ENCODE peak calls at places on chromosomes 1 and 21, in seven cellular contexts. One of them, this sample, is unnamed.
A peak's percentile ranks its signal among the peaks of the same experiment; 100 is the strongest.

GRCh38 chr1:81574365-81574764 is 226.4 kb upstream of the ADGRL2 start:
- DNase-seq in activated T-cell treated with anti-CD3 and anti-CD28 coated beads for 1 hour: no peak
- DNase-seq in HCEC 1CT: no peak
- DNase-seq in neuronal stem cell: no peak
- DNase-seq in stimulated activated CD4-positive, alpha-beta T cell treated with anti-CD3 and anti-CD28 coated beads, Interleukin-1b, Interleukin-23, amount 100 ng/mL, for 24 hours: no peak
- DNase-seq in OCI-LY7: no peak
- DNase-seq in EH: no peak
- DNase-seq in this sample: no peak

GRCh38 chr1:109198043-109198695 is 15.5 kb upstream of the SARS1 start:
- DNase-seq in activated T-cell treated with anti-CD3 and anti-CD28 coated beads for 1 hour: no peak
- DNase-seq in HCEC 1CT: peak; percentile 80
- DNase-seq in neuronal stem cell: no peak
- DNase-seq in stimulated activated CD4-positive, alpha-beta T cell treated with anti-CD3 and anti-CD28 coated beads, Interleukin-1b, Interleukin-23, amount 100 ng/mL, for 24 hours: no peak
- DNase-seq in OCI-LY7: no peak
- DNase-seq in EH: peak; percentile 91
- DNase-seq in this sample: peak; percentile 85

GRCh38 chr1:21861602-21862429 is 49.8 kb downstream of the LDLRAD2 start:
- DNase-seq in activated T-cell treated with anti-CD3 and anti-CD28 coated beads for 1 hour: no peak
- DNase-seq in HCEC 1CT: peak; percentile 79
- DNase-seq in neuronal stem cell: no peak
- DNase-seq in stimulated activated CD4-positive, alpha-beta T cell treated with anti-CD3 and anti-CD28 coated beads, Interleukin-1b, Interleukin-23, amount 100 ng/mL, for 24 hours: no peak
- DNase-seq in OCI-LY7: no peak
- DNase-seq in EH: peak; percentile 84
- DNase-seq in this sample: peak; percentile 46

GRCh38 chr1:197911857-197912696 is 5.1 kb upstream of the LHX9 start:
- DNase-seq in activated T-cell treated with anti-CD3 and anti-CD28 coated beads for 1 hour: no peak
- DNase-seq in HCEC 1CT: no peak
- DNase-seq in neuronal stem cell: peak; percentile 20
- DNase-seq in stimulated activated CD4-positive, alpha-beta T cell treated with anti-CD3 and anti-CD28 coated beads, Interleukin-1b, Interleukin-23, amount 100 ng/mL, for 24 hours: no peak
- DNase-seq in OCI-LY7: no peak
- DNase-seq in EH: peak; percentile 23
- DNase-seq in this sample: no peak

GRCh38 chr1:99602404-99602969 is 43.4 kb upstream of the PALMD start:
- DNase-seq in activated T-cell treated with anti-CD3 and anti-CD28 coated beads for 1 hour: no peak
- DNase-seq in HCEC 1CT: no peak
- DNase-seq in neuronal stem cell: no peak
- DNase-seq in stimulated activated CD4-positive, alpha-beta T cell treated with anti-CD3 and anti-CD28 coated beads, Interleukin-1b, Interleukin-23, amount 100 ng/mL, for 24 hours: no peak
- DNase-seq in OCI-LY7: no peak
- DNase-seq in EH: no peak
- DNase-seq in this sample: no peak

GRCh38 chr1:54107131-54107530 is 45.7 kb downstream of the CDCP2 start:
- DNase-seq in activated T-cell treated with anti-CD3 and anti-CD28 coated beads for 1 hour: no peak
- DNase-seq in HCEC 1CT: peak; percentile 37
- DNase-seq in neuronal stem cell: no peak
- DNase-seq in stimulated activated CD4-positive, alpha-beta T cell treated with anti-CD3 and anti-CD28 coated beads, Interleukin-1b, Interleukin-23, amount 100 ng/mL, for 24 hours: no peak
- DNase-seq in OCI-LY7: peak; percentile 14
- DNase-seq in EH: peak; percentile 64
- DNase-seq in this sample: no peak

GRCh38 chr1:84689514-84690396 is 506 bp downstream of the SSX2IP start:
- DNase-seq in activated T-cell treated with anti-CD3 and anti-CD28 coated beads for 1 hour: peak; percentile 11
- DNase-seq in HCEC 1CT: peak; percentile 71
- DNase-seq in neuronal stem cell: no peak
- DNase-seq in stimulated activated CD4-positive, alpha-beta T cell treated with anti-CD3 and anti-CD28 coated beads, Interleukin-1b, Interleukin-23, amount 100 ng/mL, for 24 hours: peak; percentile 25
- DNase-seq in OCI-LY7: peak; percentile 69
- DNase-seq in EH: peak; percentile 38
- DNase-seq in this sample: peak; percentile 48

GRCh38 chr1:69710484-69710883 is 142.8 kb downstream of the LRRC7 start:
- DNase-seq in activated T-cell treated with anti-CD3 and anti-CD28 coated beads for 1 hour: no peak
- DNase-seq in HCEC 1CT: no peak
- DNase-seq in neuronal stem cell: no peak
- DNase-seq in stimulated activated CD4-positive, alpha-beta T cell treated with anti-CD3 and anti-CD28 coated beads, Interleukin-1b, Interleukin-23, amount 100 ng/mL, for 24 hours: no peak
- DNase-seq in OCI-LY7: no peak
- DNase-seq in EH: peak; percentile 25
- DNase-seq in this sample: no peak

GRCh38 chr1:230458509-230458908 is 32.4 kb upstream of the PGBD5 start:
- DNase-seq in activated T-cell treated with anti-CD3 and anti-CD28 coated beads for 1 hour: no peak
- DNase-seq in HCEC 1CT: no peak
- DNase-seq in neuronal stem cell: no peak
- DNase-seq in stimulated activated CD4-positive, alpha-beta T cell treated with anti-CD3 and anti-CD28 coated beads, Interleukin-1b, Interleukin-23, amount 100 ng/mL, for 24 hours: no peak
- DNase-seq in OCI-LY7: no peak
- DNase-seq in EH: peak; percentile 10
- DNase-seq in this sample: peak; percentile 5

GRCh38 chr1:44557756-44558155 is 116.5 kb downstream of the TMEM53 start:
- DNase-seq in activated T-cell treated with anti-CD3 and anti-CD28 coated beads for 1 hour: no peak
- DNase-seq in HCEC 1CT: no peak
- DNase-seq in neuronal stem cell: no peak
- DNase-seq in stimulated activated CD4-positive, alpha-beta T cell treated with anti-CD3 and anti-CD28 coated beads, Interleukin-1b, Interleukin-23, amount 100 ng/mL, for 24 hours: no peak
- DNase-seq in OCI-LY7: no peak
- DNase-seq in EH: peak; percentile 19
- DNase-seq in this sample: no peak

GRCh38 chr1:193377472-193377871 is 191.1 kb upstream of the B3GALT2 start:
- DNase-seq in activated T-cell treated with anti-CD3 and anti-CD28 coated beads for 1 hour: no peak
- DNase-seq in HCEC 1CT: no peak
- DNase-seq in neuronal stem cell: no peak
- DNase-seq in stimulated activated CD4-positive, alpha-beta T cell treated with anti-CD3 and anti-CD28 coated beads, Interleukin-1b, Interleukin-23, amount 100 ng/mL, for 24 hours: no peak
- DNase-seq in OCI-LY7: no peak
- DNase-seq in EH: no peak
- DNase-seq in this sample: no peak

GRCh38 chr1:184002071-184002470 is 35.5 kb downstream of the COLGALT2 start:
- DNase-seq in activated T-cell treated with anti-CD3 and anti-CD28 coated beads for 1 hour: no peak
- DNase-seq in HCEC 1CT: peak; percentile 89
- DNase-seq in neuronal stem cell: no peak
- DNase-seq in stimulated activated CD4-positive, alpha-beta T cell treated with anti-CD3 and anti-CD28 coated beads, Interleukin-1b, Interleukin-23, amount 100 ng/mL, for 24 hours: no peak
- DNase-seq in OCI-LY7: no peak
- DNase-seq in EH: peak; percentile 88
- DNase-seq in this sample: peak; percentile 73

GRCh38 chr1:56816909-56817308 is 2.3 kb downstream of the FYB2 start:
- DNase-seq in activated T-cell treated with anti-CD3 and anti-CD28 coated beads for 1 hour: no peak
- DNase-seq in HCEC 1CT: no peak
- DNase-seq in neuronal stem cell: no peak
- DNase-seq in stimulated activated CD4-positive, alpha-beta T cell treated with anti-CD3 and anti-CD28 coated beads, Interleukin-1b, Interleukin-23, amount 100 ng/mL, for 24 hours: no peak
- DNase-seq in OCI-LY7: no peak
- DNase-seq in EH: no peak
- DNase-seq in this sample: no peak

GRCh38 chr1:62433861-62434611 is 2.8 kb upstream of the USP1 start:
- DNase-seq in activated T-cell treated with anti-CD3 and anti-CD28 coated beads for 1 hour: no peak
- DNase-seq in HCEC 1CT: peak; percentile 21
- DNase-seq in neuronal stem cell: no peak
- DNase-seq in stimulated activated CD4-positive, alpha-beta T cell treated with anti-CD3 and anti-CD28 coated beads, Interleukin-1b, Interleukin-23, amount 100 ng/mL, for 24 hours: no peak
- DNase-seq in OCI-LY7: peak; percentile 31
- DNase-seq in EH: no peak
- DNase-seq in this sample: no peak

GRCh38 chr1:31020007-31020790 is 45.3 kb downstream of the PUM1 start:
- DNase-seq in activated T-cell treated with anti-CD3 and anti-CD28 coated beads for 1 hour: no peak
- DNase-seq in HCEC 1CT: no peak
- DNase-seq in neuronal stem cell: no peak
- DNase-seq in stimulated activated CD4-positive, alpha-beta T cell treated with anti-CD3 and anti-CD28 coated beads, Interleukin-1b, Interleukin-23, amount 100 ng/mL, for 24 hours: no peak
- DNase-seq in OCI-LY7: no peak
- DNase-seq in EH: no peak
- DNase-seq in this sample: no peak

GRCh38 chr1:41412748-41413147 is 51.5 kb downstream of the FOXO6 start:
- DNase-seq in activated T-cell treated with anti-CD3 and anti-CD28 coated beads for 1 hour: no peak
- DNase-seq in HCEC 1CT: no peak
- DNase-seq in neuronal stem cell: no peak
- DNase-seq in stimulated activated CD4-positive, alpha-beta T cell treated with anti-CD3 and anti-CD28 coated beads, Interleukin-1b, Interleukin-23, amount 100 ng/mL, for 24 hours: no peak
- DNase-seq in OCI-LY7: no peak
- DNase-seq in EH: no peak
- DNase-seq in this sample: no peak

GRCh38 chr1:66244429-66244828 is 289.5 kb upstream of the SGIP1 start:
- DNase-seq in activated T-cell treated with anti-CD3 and anti-CD28 coated beads for 1 hour: no peak
- DNase-seq in HCEC 1CT: no peak
- DNase-seq in neuronal stem cell: no peak
- DNase-seq in stimulated activated CD4-positive, alpha-beta T cell treated with anti-CD3 and anti-CD28 coated beads, Interleukin-1b, Interleukin-23, amount 100 ng/mL, for 24 hours: no peak
- DNase-seq in OCI-LY7: no peak
- DNase-seq in EH: peak; percentile 47
- DNase-seq in this sample: peak; percentile 57

GRCh38 chr1:46530791-46531409 is 20.5 kb downstream of the KNCN start:
- DNase-seq in activated T-cell treated with anti-CD3 and anti-CD28 coated beads for 1 hour: no peak
- DNase-seq in HCEC 1CT: peak; percentile 27
- DNase-seq in neuronal stem cell: no peak
- DNase-seq in stimulated activated CD4-positive, alpha-beta T cell treated with anti-CD3 and anti-CD28 coated beads, Interleukin-1b, Interleukin-23, amount 100 ng/mL, for 24 hours: no peak
- DNase-seq in OCI-LY7: no peak
- DNase-seq in EH: no peak
- DNase-seq in this sample: no peak

GRCh38 chr1:61012365-61012764 is 70.0 kb upstream of the NFIA start:
- DNase-seq in activated T-cell treated with anti-CD3 and anti-CD28 coated beads for 1 hour: no peak
- DNase-seq in HCEC 1CT: no peak
- DNase-seq in neuronal stem cell: no peak
- DNase-seq in stimulated activated CD4-positive, alpha-beta T cell treated with anti-CD3 and anti-CD28 coated beads, Interleukin-1b, Interleukin-23, amount 100 ng/mL, for 24 hours: no peak
- DNase-seq in OCI-LY7: no peak
- DNase-seq in EH: peak; percentile 13
- DNase-seq in this sample: peak; percentile 16

GRCh38 chr1:207049974-207050391 is 1.0 kb downstream of the YOD1 start:
- DNase-seq in activated T-cell treated with anti-CD3 and anti-CD28 coated beads for 1 hour: peak; percentile 27
- DNase-seq in HCEC 1CT: peak; percentile 66
- DNase-seq in neuronal stem cell: peak; percentile 24
- DNase-seq in stimulated activated CD4-positive, alpha-beta T cell treated with anti-CD3 and anti-CD28 coated beads, Interleukin-1b, Interleukin-23, amount 100 ng/mL, for 24 hours: no peak
- DNase-seq in OCI-LY7: peak; percentile 71
- DNase-seq in EH: peak; percentile 64
- DNase-seq in this sample: peak; percentile 69

GRCh38 chr1:51792864-51793263 is 85.7 kb downstream of the NRDC start:
- DNase-seq in activated T-cell treated with anti-CD3 and anti-CD28 coated beads for 1 hour: no peak
- DNase-seq in HCEC 1CT: peak; percentile 79
- DNase-seq in neuronal stem cell: no peak
- DNase-seq in stimulated activated CD4-positive, alpha-beta T cell treated with anti-CD3 and anti-CD28 coated beads, Interleukin-1b, Interleukin-23, amount 100 ng/mL, for 24 hours: no peak
- DNase-seq in OCI-LY7: no peak
- DNase-seq in EH: peak; percentile 47
- DNase-seq in this sample: peak; percentile 45

GRCh38 chr1:183753464-183753891 is 51.4 kb upstream of the RGL1 start:
- DNase-seq in activated T-cell treated with anti-CD3 and anti-CD28 coated beads for 1 hour: no peak
- DNase-seq in HCEC 1CT: no peak
- DNase-seq in neuronal stem cell: no peak
- DNase-seq in stimulated activated CD4-positive, alpha-beta T cell treated with anti-CD3 and anti-CD28 coated beads, Interleukin-1b, Interleukin-23, amount 100 ng/mL, for 24 hours: no peak
- DNase-seq in OCI-LY7: no peak
- DNase-seq in EH: no peak
- DNase-seq in this sample: peak; percentile 43

GRCh38 chr1:188027613-188028012 is 1198.9 kb downstream of the PLA2G4A start:
- DNase-seq in activated T-cell treated with anti-CD3 and anti-CD28 coated beads for 1 hour: no peak
- DNase-seq in HCEC 1CT: peak; percentile 97
- DNase-seq in neuronal stem cell: no peak
- DNase-seq in stimulated activated CD4-positive, alpha-beta T cell treated with anti-CD3 and anti-CD28 coated beads, Interleukin-1b, Interleukin-23, amount 100 ng/mL, for 24 hours: no peak
- DNase-seq in OCI-LY7: no peak
- DNase-seq in EH: peak; percentile 82
- DNase-seq in this sample: peak; percentile 70

GRCh38 chr1:15950763-15951295 is 25.1 kb downstream of the ZBTB17 start:
- DNase-seq in activated T-cell treated with anti-CD3 and anti-CD28 coated beads for 1 hour: peak; percentile 56
- DNase-seq in HCEC 1CT: no peak
- DNase-seq in neuronal stem cell: no peak
- DNase-seq in stimulated activated CD4-positive, alpha-beta T cell treated with anti-CD3 and anti-CD28 coated beads, Interleukin-1b, Interleukin-23, amount 100 ng/mL, for 24 hours: peak; percentile 78
- DNase-seq in OCI-LY7: no peak
- DNase-seq in EH: peak; percentile 92
- DNase-seq in this sample: peak; percentile 83

GRCh38 chr1:91884459-91885290 is 1.3 kb downstream of the TGFBR3 start:
- DNase-seq in activated T-cell treated with anti-CD3 and anti-CD28 coated beads for 1 hour: peak; percentile 25
- DNase-seq in HCEC 1CT: no peak
- DNase-seq in neuronal stem cell: peak; percentile 20
- DNase-seq in stimulated activated CD4-positive, alpha-beta T cell treated with anti-CD3 and anti-CD28 coated beads, Interleukin-1b, Interleukin-23, amount 100 ng/mL, for 24 hours: no peak
- DNase-seq in OCI-LY7: no peak
- DNase-seq in EH: peak; percentile 36
- DNase-seq in this sample: peak; percentile 35

GRCh38 chr1:165228676-165229075 is 127.8 kb downstream of the LMX1A start:
- DNase-seq in activated T-cell treated with anti-CD3 and anti-CD28 coated beads for 1 hour: no peak
- DNase-seq in HCEC 1CT: no peak
- DNase-seq in neuronal stem cell: no peak
- DNase-seq in stimulated activated CD4-positive, alpha-beta T cell treated with anti-CD3 and anti-CD28 coated beads, Interleukin-1b, Interleukin-23, amount 100 ng/mL, for 24 hours: no peak
- DNase-seq in OCI-LY7: no peak
- DNase-seq in EH: peak; percentile 7
- DNase-seq in this sample: no peak

GRCh38 chr1:173410794-173411236 is 66.3 kb upstream of the PRDX6 start:
- DNase-seq in activated T-cell treated with anti-CD3 and anti-CD28 coated beads for 1 hour: no peak
- DNase-seq in HCEC 1CT: no peak
- DNase-seq in neuronal stem cell: no peak
- DNase-seq in stimulated activated CD4-positive, alpha-beta T cell treated with anti-CD3 and anti-CD28 coated beads, Interleukin-1b, Interleukin-23, amount 100 ng/mL, for 24 hours: no peak
- DNase-seq in OCI-LY7: peak; percentile 41
- DNase-seq in EH: no peak
- DNase-seq in this sample: no peak

GRCh38 chr21:41916888-41917433 is 36.9 kb downstream of the C2CD2 start:
- DNase-seq in activated T-cell treated with anti-CD3 and anti-CD28 coated beads for 1 hour: no peak
- DNase-seq in HCEC 1CT: no peak
- DNase-seq in neuronal stem cell: no peak
- DNase-seq in stimulated activated CD4-positive, alpha-beta T cell treated with anti-CD3 and anti-CD28 coated beads, Interleukin-1b, Interleukin-23, amount 100 ng/mL, for 24 hours: no peak
- DNase-seq in OCI-LY7: peak; percentile 61
- DNase-seq in EH: no peak
- DNase-seq in this sample: no peak

GRCh38 chr1:154951901-154952657 is 3.8 kb downstream of the PBXIP1 start:
- DNase-seq in activated T-cell treated with anti-CD3 and anti-CD28 coated beads for 1 hour: peak; percentile 52
- DNase-seq in HCEC 1CT: no peak
- DNase-seq in neuronal stem cell: no peak
- DNase-seq in stimulated activated CD4-positive, alpha-beta T cell treated with anti-CD3 and anti-CD28 coated beads, Interleukin-1b, Interleukin-23, amount 100 ng/mL, for 24 hours: peak; percentile 48
- DNase-seq in OCI-LY7: peak; percentile 80
- DNase-seq in EH: no peak
- DNase-seq in this sample: no peak

GRCh38 chr1:171901245-171901644 is 59.9 kb downstream of the DNM3 start:
- DNase-seq in activated T-cell treated with anti-CD3 and anti-CD28 coated beads for 1 hour: no peak
- DNase-seq in HCEC 1CT: no peak
- DNase-seq in neuronal stem cell: no peak
- DNase-seq in stimulated activated CD4-positive, alpha-beta T cell treated with anti-CD3 and anti-CD28 coated beads, Interleukin-1b, Interleukin-23, amount 100 ng/mL, for 24 hours: no peak
- DNase-seq in OCI-LY7: no peak
- DNase-seq in EH: no peak
- DNase-seq in this sample: no peak

GRCh38 chr1:147771216-147772125 is 11.1 kb upstream of the GJA5 start:
- DNase-seq in activated T-cell treated with anti-CD3 and anti-CD28 coated beads for 1 hour: no peak
- DNase-seq in HCEC 1CT: no peak
- DNase-seq in neuronal stem cell: no peak
- DNase-seq in stimulated activated CD4-positive, alpha-beta T cell treated with anti-CD3 and anti-CD28 coated beads, Interleukin-1b, Interleukin-23, amount 100 ng/mL, for 24 hours: no peak
- DNase-seq in OCI-LY7: no peak
- DNase-seq in EH: peak; percentile 65
- DNase-seq in this sample: no peak

GRCh38 chr1:112888630-112889029 is 67.4 kb downstream of the SLC16A1 start:
- DNase-seq in activated T-cell treated with anti-CD3 and anti-CD28 coated beads for 1 hour: no peak
- DNase-seq in HCEC 1CT: no peak
- DNase-seq in neuronal stem cell: no peak
- DNase-seq in stimulated activated CD4-positive, alpha-beta T cell treated with anti-CD3 and anti-CD28 coated beads, Interleukin-1b, Interleukin-23, amount 100 ng/mL, for 24 hours: no peak
- DNase-seq in OCI-LY7: no peak
- DNase-seq in EH: no peak
- DNase-seq in this sample: no peak

GRCh38 chr1:61391730-61392129 is 309.4 kb downstream of the NFIA start:
- DNase-seq in activated T-cell treated with anti-CD3 and anti-CD28 coated beads for 1 hour: no peak
- DNase-seq in HCEC 1CT: no peak
- DNase-seq in neuronal stem cell: no peak
- DNase-seq in stimulated activated CD4-positive, alpha-beta T cell treated with anti-CD3 and anti-CD28 coated beads, Interleukin-1b, Interleukin-23, amount 100 ng/mL, for 24 hours: no peak
- DNase-seq in OCI-LY7: no peak
- DNase-seq in EH: no peak
- DNase-seq in this sample: no peak

GRCh38 chr1:226674892-226675719 is 64.0 kb downstream of the ITPKB start:
- DNase-seq in activated T-cell treated with anti-CD3 and anti-CD28 coated beads for 1 hour: peak; percentile 60
- DNase-seq in HCEC 1CT: no peak
- DNase-seq in neuronal stem cell: no peak
- DNase-seq in stimulated activated CD4-positive, alpha-beta T cell treated with anti-CD3 and anti-CD28 coated beads, Interleukin-1b, Interleukin-23, amount 100 ng/mL, for 24 hours: no peak
- DNase-seq in OCI-LY7: peak; percentile 97
- DNase-seq in EH: no peak
- DNase-seq in this sample: peak; percentile 40

GRCh38 chr21:16587141-16587570 is 857.4 kb downstream of the USP25 start:
- DNase-seq in activated T-cell treated with anti-CD3 and anti-CD28 coated beads for 1 hour: no peak
- DNase-seq in HCEC 1CT: peak; percentile 61
- DNase-seq in neuronal stem cell: no peak
- DNase-seq in stimulated activated CD4-positive, alpha-beta T cell treated with anti-CD3 and anti-CD28 coated beads, Interleukin-1b, Interleukin-23, amount 100 ng/mL, for 24 hours: no peak
- DNase-seq in OCI-LY7: no peak
- DNase-seq in EH: no peak
- DNase-seq in this sample: peak; percentile 54

GRCh38 chr1:226029093-226029496 is 30.0 kb upstream of the SDE2 start:
- DNase-seq in activated T-cell treated with anti-CD3 and anti-CD28 coated beads for 1 hour: no peak
- DNase-seq in HCEC 1CT: no peak
- DNase-seq in neuronal stem cell: no peak
- DNase-seq in stimulated activated CD4-positive, alpha-beta T cell treated with anti-CD3 and anti-CD28 coated beads, Interleukin-1b, Interleukin-23, amount 100 ng/mL, for 24 hours: no peak
- DNase-seq in OCI-LY7: peak; percentile 83
- DNase-seq in EH: no peak
- DNase-seq in this sample: no peak

GRCh38 chr1:230681599-230681998 is 32.3 kb downstream of the AGT start:
- DNase-seq in activated T-cell treated with anti-CD3 and anti-CD28 coated beads for 1 hour: no peak
- DNase-seq in HCEC 1CT: peak; percentile 64
- DNase-seq in neuronal stem cell: no peak
- DNase-seq in stimulated activated CD4-positive, alpha-beta T cell treated with anti-CD3 and anti-CD28 coated beads, Interleukin-1b, Interleukin-23, amount 100 ng/mL, for 24 hours: no peak
- DNase-seq in OCI-LY7: no peak
- DNase-seq in EH: peak; percentile 78
- DNase-seq in this sample: peak; percentile 78

GRCh38 chr21:44466351-44466954 is 11.1 kb downstream of the LRRC3 start:
- DNase-seq in activated T-cell treated with anti-CD3 and anti-CD28 coated beads for 1 hour: no peak
- DNase-seq in HCEC 1CT: no peak
- DNase-seq in neuronal stem cell: no peak
- DNase-seq in stimulated activated CD4-positive, alpha-beta T cell treated with anti-CD3 and anti-CD28 coated beads, Interleukin-1b, Interleukin-23, amount 100 ng/mL, for 24 hours: no peak
- DNase-seq in OCI-LY7: no peak
- DNase-seq in EH: no peak
- DNase-seq in this sample: no peak

This sample was measured in fibroblast of villous mesenchyme.